ENCODE peak calls at places on chromosomes 3 and 15, in ten cellular contexts. C, S, L, O, G, W, D, Z, T and B are unnamed samples.

GRCh38 chr3:133444071-133444774 is 44.4 kb downstream of the BFSP2 start:
- DNase-seq in C (no peak), S (no peak), L (no peak), O (peak; percentile 51), G (no peak), W (no peak), D (peak; percentile 67), Z (peak; percentile 54), T (peak; percentile 24), B (no peak)

GRCh38 chr3:194270627-194271458 is 80.3 kb downstream of the CPN2 start:
- DNase-seq in C (peak; percentile 78), S (peak; percentile 76), L (peak; percentile 70), O (peak; percentile 63), G (peak; percentile 93), W (peak; percentile 89), D (no peak), Z (peak; percentile 63), T (no peak), B (peak; percentile 93)

GRCh38 chr15:71532994-71533393 is 277.4 kb upstream of the NR2E3 start:
- DNase-seq in C (no peak), S (no peak), L (no peak), O (no peak), G (no peak), W (no peak), D (peak; percentile 10), Z (no peak), T (no peak), B (no peak)

GRCh38 chr3:190131329-190131728 is 10.6 kb upstream of the P3H2 start:
- DNase-seq in C (no peak), S (no peak), L (no peak), O (peak; percentile 52), G (no peak), W (no peak), D (no peak), Z (no peak), T (peak; percentile 88), B (no peak)

GRCh38 chr3:174440350-174440716 is 418.8 kb upstream of the NAALADL2 start:
- DNase-seq in C (peak; percentile 46), S (peak; percentile 43), L (no peak), O (no peak), G (no peak), W (no peak), D (no peak), Z (peak; percentile 33), T (peak; percentile 70), B (no peak)

GRCh38 chr3:191959876-191960418 is 499.0 kb downstream of the PYDC2 start:
- DNase-seq in C (no peak), S (no peak), L (no peak), O (no peak), G (no peak), W (no peak), D (no peak), Z (no peak), T (no peak), B (no peak)

GRCh38 chr3:128878556-128879124 is 780 bp upstream of the ACAD9 start:
- DNase-seq in C (peak; percentile 34), S (no peak), L (no peak), O (no peak), G (no peak), W (no peak), D (no peak), Z (peak; percentile 38), T (peak; percentile 77), B (no peak)

GRCh38 chr3:66393486-66394260 is 107.1 kb downstream of the LRIG1 start:
- DNase-seq in C (no peak), S (no peak), L (no peak), O (no peak), G (no peak), W (no peak), D (no peak), Z (no peak), T (peak; percentile 14), B (no peak)

GRCh38 chr15:97730315-97730714 is 230.2 kb upstream of the ARRDC4 start:
- DNase-seq in C (no peak), S (no peak), L (no peak), O (no peak), G (no peak), W (no peak), D (no peak), Z (no peak), T (no peak), B (no peak)

GRCh38 chr15:38090223-38090622 is 155.8 kb downstream of the TMCO5A start:
- DNase-seq in C (no peak), S (no peak), L (no peak), O (no peak), G (no peak), W (no peak), D (no peak), Z (no peak), T (no peak), B (no peak)

GRCh38 chr3:190436356-190436755 is 13.3 kb downstream of the TMEM207 start:
- DNase-seq in C (no peak), S (no peak), L (no peak), O (no peak), G (no peak), W (no peak), D (no peak), Z (no peak), T (no peak), B (no peak)

GRCh38 chr3:80998022-80998421 is 763.4 kb downstream of the GBE1 start:
- DNase-seq in C (no peak), S (no peak), L (no peak), O (no peak), G (no peak), W (no peak), D (no peak), Z (no peak), T (no peak), B (no peak)

GRCh38 chr3:14424711-14425573 is 22.5 kb downstream of the SLC6A6 start:
- DNase-seq in C (no peak), S (peak; percentile 63), L (no peak), O (no peak), G (no peak), W (no peak), D (no peak), Z (no peak), T (peak; percentile 73), B (no peak)

GRCh38 chr15:38941399-38941953 is 376.9 kb upstream of the RASGRP1 start:
- DNase-seq in C (no peak), S (no peak), L (no peak), O (no peak), G (no peak), W (no peak), D (no peak), Z (no peak), T (peak; percentile 46), B (no peak)

GRCh38 chr3:58924581-58924980 is 125.2 kb downstream of the CFAP20DC start:
- DNase-seq in C (no peak), S (no peak), L (no peak), O (no peak), G (no peak), W (no peak), D (no peak), Z (no peak), T (peak; percentile 26), B (no peak)

DNA sequence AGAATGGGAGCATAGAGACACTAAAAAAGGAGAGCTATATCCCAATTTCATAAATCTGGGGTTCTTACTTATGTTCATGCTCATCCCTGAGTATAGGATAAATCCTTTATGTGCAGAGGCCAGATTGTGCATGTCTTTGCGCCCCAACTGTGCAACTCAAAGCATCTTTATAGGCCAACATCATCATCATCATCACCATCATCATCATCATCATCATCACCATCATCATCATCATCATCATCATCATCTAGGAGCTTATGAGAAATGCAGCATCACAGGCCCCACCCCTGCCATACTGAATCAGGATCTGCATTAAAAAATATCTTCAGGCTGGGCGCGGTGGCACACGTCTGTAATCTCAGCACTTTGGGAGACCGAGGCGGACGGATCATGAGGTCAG is 45.5 kb downstream of the DPPA2 start:
- DNase-seq in C (no peak), S (no peak), L (no peak), O (no peak), G (no peak), W (no peak), D (no peak), Z (no peak), T (no peak), B (no peak)
- H3K27ac ChIP-seq in C (no peak overlapping the region), S (no peak overlapping the region), L (no peak overlapping the region), O (no peak overlapping the region), G (no peak overlapping the region), W (no peak overlapping the region), D (no peak overlapping the region), Z (no peak overlapping the region), T (no peak overlapping the region), B (no peak overlapping the region)

GRCh38 chr3:56926513-56927282 is 124.9 kb upstream of the ARHGEF3 start:
- DNase-seq in C (no peak), S (no peak), L (no peak), O (no peak), G (no peak), W (no peak), D (no peak), Z (no peak), T (peak; percentile 31), B (no peak)
- TF ChIP-seq CTCF in C (no peak), S (no peak), L (no peak), O (no peak), G (no peak), W (no peak), D (no peak), Z (no peak), T (no peak), B (no peak)

GRCh38 chr3:31027914-31028313 is 133.5 kb upstream of the GADL1 start:
- DNase-seq in C (no peak), S (no peak), L (no peak), O (no peak), G (no peak), W (no peak), D (no peak), Z (no peak), T (no peak), B (no peak)
- H3K4me3 ChIP-seq in C (no peak overlapping the region), S (no peak overlapping the region), L (no peak overlapping the region), O (no peak overlapping the region), G (no peak overlapping the region), W (no peak overlapping the region), D (no peak overlapping the region), Z (no peak overlapping the region), T (no peak overlapping the region), B (no peak overlapping the region)

GRCh38 chr15:47422901-47423300 is 294.4 kb upstream of the SEMA6D start:
- DNase-seq in C (no peak), S (no peak), L (no peak), O (no peak), G (no peak), W (no peak), D (no peak), Z (no peak), T (peak; percentile 42), B (no peak)

GRCh38 chr15:47429376-47429775 is 287.9 kb upstream of the SEMA6D start:
- DNase-seq in C (no peak), S (no peak), L (no peak), O (no peak), G (no peak), W (no peak), D (no peak), Z (no peak), T (no peak), B (no peak)

GRCh38 chr15:47431501-47431900 is 285.8 kb upstream of the SEMA6D start:
- DNase-seq in C (no peak), S (no peak), L (no peak), O (no peak), G (no peak), W (no peak), D (no peak), Z (no peak), T (peak; percentile 97), B (no peak)

GRCh38 chr15:47432831-47433230 is 284.5 kb upstream of the SEMA6D start:
- DNase-seq in C (no peak), S (no peak), L (no peak), O (no peak), G (no peak), W (no peak), D (no peak), Z (no peak), T (peak; percentile 53), B (no peak)

GRCh38 chr15:47427463-47427862 is 289.8 kb upstream of the SEMA6D start:
- DNase-seq in C (no peak), S (no peak), L (no peak), O (no peak), G (no peak), W (no peak), D (no peak), Z (no peak), T (peak; percentile 23), B (no peak)
- H3K27ac ChIP-seq in C (no peak overlapping the region), S (no peak overlapping the region), L (no peak overlapping the region), O (no peak overlapping the region), G (no peak overlapping the region), W (no peak overlapping the region), D (no peak overlapping the region), Z (no peak overlapping the region), T (no peak overlapping the region), B (no peak overlapping the region)